ENCODE peak calls at places on chromosomes 6 and 20, in four cellular contexts. O, F, J and U are unnamed samples.

GRCh38 chr6:36383608-36384007 is 3.9 kb downstream of the ETV7 start:
- DNase-seq in O (no peak), F (no peak), J (no peak), U (no peak)

GRCh38 chr6:159676804-159677203 is 16.2 kb downstream of the SOD2 start:
- DNase-seq in O (no peak), F (no peak), J (no peak), U (no peak)

GRCh38 chr6:156686429-156686939 is 90.7 kb upstream of the ARID1B start:
- DNase-seq in O (peak), F (no peak), J (no peak), U (no peak)

GRCh38 chr6:11144393-11144829 is 32.9 kb upstream of the ERVFRD-1 start:
- DNase-seq in O (peak), F (peak), J (peak), U (peak)

GRCh38 chr6:999552-999951 is 306.6 kb upstream of the EXOC2 start:
- DNase-seq in O (no peak), F (no peak), J (no peak), U (no peak)

GRCh38 chr6:120302041-120302440 is 952.5 kb upstream of the MAN1A1 start:
- DNase-seq in O (no peak), F (no peak), J (no peak), U (no peak)

GRCh38 chr20:62312662-62312977 is 9.8 kb downstream of the ADRM1 start:
- DNase-seq in O (no peak), F (no peak), J (no peak), U (no peak)

GRCh38 chr6:83333500-83333899 is 97.4 kb downstream of the ME1 start:
- DNase-seq in O (no peak), F (no peak), J (no peak), U (no peak)

GRCh38 chr6:131255911-131256310 is 120.6 kb downstream of the AKAP7 start:
- DNase-seq in O (no peak), F (no peak), J (no peak), U (no peak)

GRCh38 chr20:63706852-63707557 is 771 bp downstream of the ARFRP1 start:
- DNase-seq in O (peak), F (peak), J (no peak), U (peak)

GRCh38 chr6:33075568-33076405 is at the start of gene HLA-DPB1:
- DNase-seq in O (no peak), F (peak), J (peak), U (peak)

GRCh38 chr6:27280064-27280539 is 32.0 kb downstream of the POM121L2 start:
- DNase-seq in O (peak), F (peak), J (no peak), U (peak)

GRCh38 chr6:119738425-119738824 is 388.9 kb upstream of the MAN1A1 start:
- DNase-seq in O (no peak), F (no peak), J (no peak), U (no peak)

GRCh38 chr6:33790910-33791309 is 2.0 kb upstream of the LEMD2 start:
- DNase-seq in O (no peak), F (no peak), J (no peak), U (no peak)

GRCh38 chr20:51487525-51488279 is 54.8 kb downstream of the NFATC2 start:
- DNase-seq in O (no peak), F (peak), J (no peak), U (no peak)

GRCh38 chr20:61853073-61854005 is 212.3 kb downstream of the TAF4 start:
- DNase-seq in O (no peak), F (no peak), J (no peak), U (no peak)

GRCh38 chr6:50030777-50031562 is 9.2 kb upstream of the DEFB110 start:
- DNase-seq in O (no peak), F (peak), J (no peak), U (no peak)

GRCh38 chr6:14727494-14728395 is 518.1 kb upstream of the JARID2 start:
- DNase-seq in O (peak), F (peak), J (no peak), U (no peak)

GRCh38 chr6:124742971-124743370 is 219.3 kb upstream of the RNF217 start:
- DNase-seq in O (no peak), F (no peak), J (no peak), U (no peak)

GRCh38 chr6:131597448-131597847 is 24.4 kb downstream of the ARG1 start:
- DNase-seq in O (no peak), F (no peak), J (no peak), U (no peak)

GRCh38 chr20:50867805-50868204 is 63.4 kb downstream of the ADNP start:
- DNase-seq in O (no peak), F (no peak), J (no peak), U (no peak)

GRCh38 chr20:63100401-63100925 is 93.7 kb upstream of the BHLHE23 start:
- DNase-seq in O (no peak), F (no peak), J (no peak), U (no peak)

GRCh38 chr20:62873280-62873679 is 11.7 kb upstream of the TCFL5 start:
- DNase-seq in O (no peak), F (peak), J (no peak), U (no peak)

GRCh38 chr20:1943267-1944002 is 48.2 kb downstream of the SIRPA start:
- DNase-seq in O (no peak), F (no peak), J (no peak), U (no peak)

GRCh38 chr20:53795170-53795569 is 201.5 kb upstream of the ZNF217 start:
- DNase-seq in O (no peak), F (no peak), J (no peak), U (no peak)

GRCh38 chr6:133854633-133855598 is 34.0 kb upstream of the TCF21 start:
- DNase-seq in O (no peak), F (peak), J (no peak), U (no peak)

GRCh38 chr20:9532069-9532809 is 17.8 kb downstream of the LAMP5 start:
- DNase-seq in O (no peak), F (no peak), J (no peak), U (no peak)

GRCh38 chr6:163900570-163900969 is 486.1 kb downstream of the QKI start:
- DNase-seq in O (no peak), F (no peak), J (no peak), U (no peak)

GRCh38 chr6:111361648-111362047 is 121.4 kb downstream of the REV3L start:
- DNase-seq in O (no peak), F (peak), J (no peak), U (no peak)

GRCh38 chr6:136593748-136594490 is 43.7 kb upstream of the MAP7 start:
- DNase-seq in O (peak), F (peak), J (peak), U (peak)

GRCh38 chr6:106444777-106445507 is 84.4 kb downstream of the CRYBG1 start:
- DNase-seq in O (peak), F (peak), J (peak), U (peak)
- TF ChIP-seq SPI1 in O (no peak), F (no peak), J (no peak), U (no peak)

DNA sequence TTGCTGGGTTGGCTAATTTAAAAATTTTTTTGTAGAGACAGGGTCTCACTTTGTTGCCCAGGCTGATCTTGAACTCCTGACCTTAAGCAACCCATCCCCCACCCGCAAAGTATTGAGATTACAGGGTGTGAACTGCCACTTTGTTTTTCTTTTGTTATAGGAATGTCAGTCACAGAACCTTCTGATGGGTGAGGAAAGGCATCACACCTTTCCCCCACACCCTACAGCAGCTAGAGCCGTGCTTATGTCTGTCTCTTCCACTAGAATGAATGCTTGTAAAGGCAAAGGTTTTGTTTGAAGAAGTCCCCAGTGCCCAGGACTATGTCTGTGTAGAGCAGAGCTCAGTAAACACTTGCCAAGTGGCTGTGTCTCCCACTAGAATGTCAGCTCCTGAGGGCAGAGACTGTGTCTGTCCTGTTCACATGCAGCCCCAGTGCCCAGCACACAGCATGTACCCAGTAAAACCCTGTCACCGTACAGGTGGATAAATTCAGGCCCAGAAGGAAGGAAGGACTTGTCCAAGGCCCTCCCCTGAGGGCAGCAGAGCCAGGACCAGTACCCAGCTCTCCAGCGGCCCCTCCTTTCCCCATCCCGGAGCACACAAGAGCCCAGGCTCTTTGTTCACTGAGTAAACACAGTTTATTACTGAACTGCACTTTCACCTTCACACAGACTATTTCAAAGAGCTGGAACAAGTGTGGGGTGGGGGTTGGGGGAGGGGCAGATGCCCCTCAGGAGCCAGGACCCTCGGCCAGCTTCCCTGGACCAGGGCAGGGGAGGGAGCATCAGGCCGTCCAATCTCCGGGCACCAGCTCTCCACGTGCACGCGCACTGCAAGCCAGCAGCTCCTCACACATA is 26.4 kb downstream of the COX4I2 start:
- DNase-seq in O (no peak), F (peak), J (no peak), U (no peak)
- TF ChIP-seq SPI1 in O (no peak), F (no peak), J (no peak), U (no peak)

GRCh38 chr6:37647765-37648085 is 50.0 kb downstream of the MDGA1 start:
- DNase-seq in O (no peak), F (no peak), J (no peak), U (no peak)

GRCh38 chr6:37648465-37649330 is 49.0 kb downstream of the MDGA1 start:
- DNase-seq in O (no peak), F (peak), J (no peak), U (no peak)

GRCh38 chr6:37646986-37647764 is 50.5 kb downstream of the MDGA1 start:
- DNase-seq in O (no peak), F (no peak), J (no peak), U (no peak)

GRCh38 chr6:37651991-37652390 is 45.7 kb downstream of the MDGA1 start:
- DNase-seq in O (no peak), F (no peak), J (no peak), U (no peak)

GRCh38 chr6:37650071-37650481 is 47.6 kb downstream of the MDGA1 start:
- DNase-seq in O (no peak), F (peak), J (no peak), U (no peak)
- TF ChIP-seq SPI1 in O (no peak), F (no peak), J (no peak), U (no peak)

DNA sequence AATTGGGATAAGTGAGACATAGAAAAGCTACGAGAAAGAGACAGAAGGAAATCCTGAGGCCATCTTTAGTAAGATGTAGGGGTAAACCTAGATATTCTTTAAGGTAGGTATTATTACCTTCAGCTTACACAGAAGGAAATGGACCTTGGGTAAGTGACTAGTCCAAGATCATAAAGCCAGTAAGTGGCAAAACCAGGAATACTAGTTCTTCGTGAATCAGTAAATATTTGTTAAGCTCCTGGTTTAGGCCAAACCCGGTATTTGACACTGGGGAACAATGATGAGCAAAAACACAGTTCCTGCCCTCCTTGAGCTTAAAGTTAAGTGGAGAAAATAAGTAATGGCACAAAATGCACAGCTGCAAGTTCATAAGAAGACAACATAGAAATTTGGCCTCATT is 5.3 kb downstream of the TRIM39 start:
- DNase-seq in O (no peak), F (no peak), J (no peak), U (no peak)
- TF ChIP-seq SPI1 in O (no peak), F (no peak), J (no peak), U (no peak)

GRCh38 chr20:24994470-24995368 is 2.2 kb upstream of the APMAP start:
- DNase-seq in O (peak), F (peak), J (peak), U (peak)
- TF ChIP-seq SPI1 in O (no peak), F (no peak), J (no peak), U (no peak)

GRCh38 chr6:127188752-127189151 is 70.3 kb downstream of the RSPO3 start:
- DNase-seq in O (peak), F (no peak), J (no peak), U (no peak)

GRCh38 chr6:127190552-127190951 is 72.1 kb downstream of the RSPO3 start:
- DNase-seq in O (peak), F (peak), J (no peak), U (no peak)

GRCh38 chr6:127182501-127182900 is 64.0 kb downstream of the RSPO3 start:
- DNase-seq in O (no peak), F (no peak), J (no peak), U (no peak)

GRCh38 chr6:127185410-127185809 is 66.9 kb downstream of the RSPO3 start:
- DNase-seq in O (no peak), F (no peak), J (no peak), U (no peak)

DNA sequence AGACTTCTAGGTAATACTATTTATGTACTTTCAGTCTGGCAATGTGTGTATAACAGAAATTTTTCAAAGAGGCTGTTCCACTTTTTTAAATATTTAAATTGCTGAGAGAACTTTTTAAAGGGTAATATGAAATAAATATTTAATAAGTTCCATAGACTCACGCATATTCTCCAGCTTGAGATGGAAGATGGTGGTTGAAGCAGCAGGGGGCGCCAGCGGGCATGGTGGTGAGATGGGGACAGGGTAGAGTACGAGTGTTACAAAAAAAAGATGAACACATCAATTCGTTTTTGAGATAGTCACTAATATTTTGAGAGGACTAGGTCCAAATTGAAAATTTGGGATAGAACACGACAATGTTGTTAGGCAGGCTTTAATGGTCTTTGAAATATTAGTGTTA is 68.4 kb downstream of the RSPO3 start:
- DNase-seq in O (peak), F (peak), J (no peak), U (no peak)
- TF ChIP-seq SPI1 in O (no peak), F (no peak), J (no peak), U (no peak)